ENCODE peak calls at places on chromosomes 7 and 10, in nine cellular contexts. Y is NCI-H1092; G is stimulated activated CD4-positive, alpha-beta T cell treated with anti-CD3 and anti-CD28 coated beads, Interleukin-12 subunit alpha, Interleukin-12 subunit beta, amount 100 ng/mL, for 48 hours; F is ovary; B is colonic mucosa; R is globus pallidus; T is right cardiac atrium; H is AG10803; A is mucosa of descending colon. I is an unnamed sample.

GRCh38 chr10:19877466-19878255 is 61.4 kb downstream of the PLXDC2 start:
- DNase-seq in Y (no peak), G (no peak), F (no peak), B (no peak), R (no peak), T (peak; percentile 52), H (no peak), A (no peak), I (no peak)

GRCh38 chr7:107785926-107786325 is 17.1 kb downstream of the SLC26A3 start:
- DNase-seq in Y (no peak), G (no peak), F (no peak), B (no peak), R (no peak), T (no peak), H (no peak), A (no peak), I (peak; percentile 44)

GRCh38 chr7:24455813-24456525 is 117.3 kb upstream of the PALS2 start:
- DNase-seq in Y (no peak), G (no peak), F (no peak), B (no peak), R (no peak), T (no peak), H (no peak), A (no peak), I (no peak)

GRCh38 chr7:65269150-65269856 is 104.4 kb upstream of the ZNF92 start:
- DNase-seq in Y (peak; percentile 80), G (peak; percentile 48), F (peak; percentile 41), B (peak; percentile 50), R (no peak), T (peak; percentile 63), H (no peak), A (peak; percentile 7), I (no peak)

GRCh38 chr7:92932450-92932849 is 96.1 kb upstream of the CDK6 start:
- DNase-seq in Y (no peak), G (no peak), F (no peak), B (no peak), R (no peak), T (no peak), H (no peak), A (no peak), I (no peak)

GRCh38 chr10:52343439-52343838 is 29.4 kb downstream of the DKK1 start:
- DNase-seq in Y (no peak), G (no peak), F (no peak), B (no peak), R (no peak), T (no peak), H (no peak), A (no peak), I (no peak)

GRCh38 chr10:131112691-131113090 is 198.8 kb downstream of the TCERG1L start:
- DNase-seq in Y (no peak), G (no peak), F (no peak), B (no peak), R (no peak), T (no peak), H (no peak), A (no peak), I (no peak)

GRCh38 chr7:136123352-136123751 is 146.2 kb upstream of the MTPN start:
- DNase-seq in Y (no peak), G (no peak), F (no peak), B (no peak), R (no peak), T (no peak), H (no peak), A (no peak), I (no peak)

GRCh38 chr10:2980116-2980515 is 87.2 kb upstream of the PFKP start:
- DNase-seq in Y (no peak), G (no peak), F (no peak), B (no peak), R (no peak), T (no peak), H (peak; percentile 46), A (no peak), I (no peak)

GRCh38 chr7:19069842-19070241 is 47.6 kb downstream of the TWIST1 start:
- DNase-seq in Y (no peak), G (no peak), F (no peak), B (no peak), R (no peak), T (no peak), H (no peak), A (no peak), I (no peak)

GRCh38 chr7:141915565-141915964 is 634 bp upstream of the OR9A4 start:
- DNase-seq in Y (no peak), G (no peak), F (no peak), B (peak; percentile 41), R (no peak), T (no peak), H (no peak), A (peak; percentile 64), I (peak; percentile 54)

GRCh38 chr7:24889611-24890010 is 90.4 kb downstream of the OSBPL3 start:
- DNase-seq in Y (peak; percentile 74), G (no peak), F (no peak), B (no peak), R (no peak), T (no peak), H (no peak), A (no peak), I (no peak)

GRCh38 chr10:71486465-71487114 is 89.9 kb downstream of the CDH23 start:
- DNase-seq in Y (peak; percentile 28), G (peak; percentile 15), F (no peak), B (peak; percentile 75), R (peak; percentile 37), T (peak; percentile 76), H (peak; percentile 27), A (peak; percentile 89), I (peak; percentile 71)

GRCh38 chr7:46651561-46652088 is 730.6 kb upstream of the IGFBP3 start:
- DNase-seq in Y (no peak), G (no peak), F (no peak), B (peak; percentile 35), R (no peak), T (no peak), H (no peak), A (peak; percentile 19), I (no peak)

GRCh38 chr10:18104223-18104872 is 35.9 kb upstream of the CACNB2 start:
- DNase-seq in Y (peak; percentile 4), G (peak; percentile 15), F (peak; percentile 61), B (peak; percentile 64), R (peak; percentile 19), T (peak; percentile 63), H (peak; percentile 44), A (peak; percentile 87), I (peak; percentile 56)

GRCh38 chr7:87935373-87935706 is 1.3 kb downstream of the ADAM22 start:
- DNase-seq in Y (no peak), G (no peak), F (no peak), B (no peak), R (no peak), T (no peak), H (no peak), A (no peak), I (no peak)

GRCh38 chr10:29470355-29470705 is 164.4 kb downstream of the SVIL start:
- DNase-seq in Y (no peak), G (no peak), F (peak; percentile 58), B (no peak), R (no peak), T (peak; percentile 78), H (no peak), A (no peak), I (no peak)

GRCh38 chr10:5977471-5978370 is at the start of gene IL15RA:
- DNase-seq in Y (no peak), G (peak; percentile 77), F (peak; percentile 70), B (peak; percentile 88), R (peak; percentile 19), T (peak; percentile 89), H (peak; percentile 55), A (peak; percentile 87), I (peak; percentile 90)

GRCh38 chr10:23408330-23408976 is 30.4 kb upstream of the OTUD1 start:
- DNase-seq in Y (no peak), G (no peak), F (no peak), B (no peak), R (no peak), T (no peak), H (peak; percentile 64), A (peak; percentile 14), I (no peak)

GRCh38 chr7:50502001-50502684 is 52.0 kb upstream of the FIGNL1 start:
- DNase-seq in Y (no peak), G (no peak), F (peak; percentile 77), B (peak; percentile 44), R (no peak), T (peak; percentile 84), H (peak; percentile 89), A (peak; percentile 38), I (peak; percentile 55)

GRCh38 chr10:75191821-75192568 is 18.6 kb upstream of the VDAC2 start:
- DNase-seq in Y (no peak), G (no peak), F (peak; percentile 76), B (peak; percentile 77), R (no peak), T (peak; percentile 82), H (peak; percentile 93), A (peak; percentile 65), I (peak; percentile 64)

GRCh38 chr10:44316187-44316921 is 68.5 kb downstream of the CXCL12 start:
- DNase-seq in Y (no peak), G (peak; percentile 8), F (no peak), B (no peak), R (no peak), T (peak; percentile 53), H (no peak), A (no peak), I (no peak)

GRCh38 chr10:100506596-100507356 is 12.9 kb downstream of the SEC31B start:
- DNase-seq in Y (no peak), G (no peak), F (no peak), B (no peak), R (no peak), T (no peak), H (peak; percentile 55), A (no peak), I (no peak)

GRCh38 chr10:43130756-43131155 is 7.5 kb upstream of the CSGALNACT2 start:
- DNase-seq in Y (no peak), G (no peak), F (no peak), B (peak; percentile 17), R (no peak), T (no peak), H (no peak), A (peak; percentile 1), I (no peak)

GRCh38 chr7:101453617-101454016 is 90.9 kb downstream of the COL26A1 start:
- DNase-seq in Y (no peak), G (no peak), F (no peak), B (no peak), R (no peak), T (no peak), H (peak; percentile 51), A (no peak), I (no peak)

I was measured in transverse colon.